ENCODE peak calls at places on chromosomes 3 and 15, in nine cellular contexts. U is GM03348; W is natural killer cell treated with Interleukin-12 subunit alpha and Interleukin-12 subunit beta and Interleukin-15 and Interleukin-18, amount 100 ng/mL, for 72 hours; V is CD8-positive, alpha-beta T cell; M is SK-N-MC; S is astrocyte; Z is NCI-H1105; N is stimulated activated CD8-positive, alpha-beta memory T cell treated with anti-CD3 and anti-CD28 coated beads, Interleukin-4, amount 100 ng/mL, for 1 hour; T is hypothalamus. X is an unnamed sample.

GRCh38 chr15:97684249-97684648 is 276.3 kb upstream of the ARRDC4 start:
- DNase-seq in U (no peak), W (no peak), V (no peak), M (no peak), S (no peak), Z (no peak), N (no peak), T (no peak), X (no peak)

GRCh38 chr3:47578691-47579632 is at the start of gene CSPG5:
- DNase-seq in U (peak; percentile 73), W (no peak), V (no peak), M (no peak), S (no peak), Z (no peak), N (no peak), T (peak; percentile 31), X (peak; percentile 42)

GRCh38 chr3:158456114-158456513 is 114.9 kb upstream of the MLF1 start:
- DNase-seq in U (no peak), W (no peak), V (no peak), M (no peak), S (no peak), Z (peak; percentile 17), N (no peak), T (no peak), X (no peak)

GRCh38 chr3:41650406-41650805 is 311.5 kb downstream of the ULK4 start:
- DNase-seq in U (no peak), W (peak; percentile 60), V (no peak), M (no peak), S (no peak), Z (no peak), N (no peak), T (no peak), X (no peak)

GRCh38 chr3:63864008-63864871 is 573 bp downstream of the ATXN7 start:
- DNase-seq in U (peak; percentile 78), W (peak; percentile 66), V (peak; percentile 19), M (no peak), S (no peak), Z (no peak), N (peak; percentile 13), T (peak; percentile 33), X (no peak)

GRCh38 chr3:55330756-55331155 is 156.3 kb downstream of the WNT5A start:
- DNase-seq in U (no peak), W (no peak), V (no peak), M (no peak), S (peak; percentile 71), Z (no peak), N (no peak), T (no peak), X (no peak)

GRCh38 chr15:47296911-47297310 is 420.4 kb upstream of the SEMA6D start:
- DNase-seq in U (no peak), W (no peak), V (no peak), M (no peak), S (peak; percentile 2), Z (no peak), N (no peak), T (no peak), X (no peak)

GRCh38 chr3:18715208-18715607 is 290.1 kb upstream of the SATB1 start:
- DNase-seq in U (no peak), W (peak; percentile 61), V (no peak), M (no peak), S (no peak), Z (no peak), N (no peak), T (no peak), X (no peak)

GRCh38 chr15:66565141-66565595 is 630 bp downstream of the LCTL start:
- DNase-seq in U (no peak), W (no peak), V (no peak), M (no peak), S (no peak), Z (no peak), N (no peak), T (no peak), X (no peak)

GRCh38 chr15:22811640-22812039 is 25.2 kb downstream of the NIPA1 start:
- DNase-seq in U (no peak), W (no peak), V (no peak), M (no peak), S (no peak), Z (no peak), N (no peak), T (peak; percentile 62), X (peak; percentile 8)

GRCh38 chr15:47736123-47736786 is 18.9 kb downstream of the SEMA6D start:
- DNase-seq in U (no peak), W (no peak), V (no peak), M (no peak), S (no peak), Z (no peak), N (no peak), T (no peak), X (no peak)

GRCh38 chr3:152466784-152467183 is 198.1 kb downstream of the MBNL1 start:
- DNase-seq in U (peak; percentile 54), W (no peak), V (no peak), M (no peak), S (peak; percentile 24), Z (peak; percentile 20), N (no peak), T (no peak), X (no peak)

GRCh38 chr3:157650699-157651098 is 147.5 kb upstream of the VEPH1 start:
- DNase-seq in U (no peak), W (no peak), V (no peak), M (no peak), S (no peak), Z (no peak), N (no peak), T (no peak), X (no peak)

GRCh38 chr3:72273615-72274014 is 488.7 kb upstream of the PROK2 start:
- DNase-seq in U (peak; percentile 91), W (no peak), V (no peak), M (no peak), S (peak; percentile 96), Z (no peak), N (no peak), T (no peak), X (no peak)

GRCh38 chr15:67305506-67305905 is 50.9 kb downstream of the IQCH start:
- DNase-seq in U (no peak), W (no peak), V (no peak), M (peak; percentile 91), S (no peak), Z (no peak), N (no peak), T (no peak), X (no peak)

GRCh38 chr15:67030036-67030762 is 35.2 kb upstream of the SMAD3 start:
- DNase-seq in U (no peak), W (no peak), V (no peak), M (no peak), S (no peak), Z (no peak), N (no peak), T (no peak), X (peak; percentile 87)

GRCh38 chr15:68958597-68958996 is 28.3 kb downstream of the SPESP1 start:
- DNase-seq in U (no peak), W (no peak), V (no peak), M (no peak), S (no peak), Z (no peak), N (no peak), T (no peak), X (no peak)

GRCh38 chr15:77527164-77527778 is 105.4 kb downstream of the LINGO1 start:
- DNase-seq in U (peak; percentile 54), W (no peak), V (no peak), M (no peak), S (no peak), Z (no peak), N (no peak), T (no peak), X (no peak)

GRCh38 chr3:105715372-105715771 is 153.4 kb downstream of the CBLB start:
- DNase-seq in U (peak; percentile 12), W (no peak), V (no peak), M (no peak), S (peak; percentile 69), Z (no peak), N (no peak), T (no peak), X (no peak)

GRCh38 chr15:64688179-64688578 is 87.2 kb downstream of the RBPMS2 start:
- DNase-seq in U (no peak), W (no peak), V (no peak), M (no peak), S (no peak), Z (no peak), N (no peak), T (no peak), X (no peak)